ENCODE peak calls at places on chromosomes 2 and 18, in eight cellular contexts. M is EH; R is brain microvascular endothelial cell; N is stimulated activated CD4-positive, alpha-beta T cell treated with anti-CD3 and anti-CD28 coated beads, Interleukin-15, amount 100 ng/mL, for 1 hour; L is heart right ventricle; Z is testis; O is CD8-positive, alpha-beta T cell; Q is activated T-cell treated with anti-CD3 and anti-CD28 coated beads for 48 hours. F is an unnamed sample.

GRCh38 chr18:77464917-77465316 is 215.3 kb downstream of the GALR1 start:
- DNase-seq in Z (no peak), L (no peak), Q (no peak), O (no peak), N (no peak), R (no peak), M (no peak), F (no peak)

GRCh38 chr2:172357442-172357841 is 69.9 kb upstream of the ITGA6 start:
- DNase-seq in N (no peak), M (no peak), Z (no peak), Q (no peak), R (no peak), O (no peak), L (peak; percentile 65), F (no peak)

GRCh38 chr18:2387588-2387987 is 183.7 kb downstream of the METTL4 start:
- DNase-seq in N (no peak), L (no peak), Q (no peak), O (no peak), R (no peak), M (no peak), Z (no peak), F (no peak)

GRCh38 chr2:127721311-127721977 is 20.1 kb downstream of the SFT2D3 start:
- DNase-seq in M (peak; percentile 91), Q (no peak), N (no peak), R (peak; percentile 40), O (no peak), L (no peak), Z (no peak), F (no peak)

GRCh38 chr2:159904127-159904564 is 106.1 kb upstream of the CD302 start:
- DNase-seq in Z (no peak), M (peak; percentile 12), R (no peak), Q (peak; percentile 37), L (peak; percentile 12), O (peak; percentile 36), N (no peak), F (no peak)

GRCh38 chr2:29987141-29987540 is 65.8 kb upstream of the ALK start:
- DNase-seq in Q (no peak), Z (no peak), M (no peak), L (no peak), R (no peak), O (no peak), N (no peak), F (no peak)

GRCh38 chr18:78364123-78364522 is 615.5 kb upstream of the SALL3 start:
- DNase-seq in R (no peak), Z (no peak), M (no peak), Q (no peak), N (no peak), L (no peak), O (no peak), F (no peak)

GRCh38 chr2:11406492-11407381 is 59.2 kb downstream of the E2F6 start:
- DNase-seq in Q (no peak), Z (peak; percentile 65), M (peak; percentile 96), R (peak; percentile 80), L (no peak), N (no peak), O (no peak), F (no peak)

GRCh38 chr18:5772271-5772670 is 123.1 kb downstream of the TMEM200C start:
- DNase-seq in M (peak; percentile 7), Q (no peak), O (no peak), N (no peak), Z (no peak), R (no peak), L (no peak), F (no peak)

GRCh38 chr2:6290626-6291025 is 575.1 kb downstream of the CMPK2 start:
- DNase-seq in R (no peak), N (no peak), M (no peak), L (no peak), Z (no peak), Q (no peak), O (no peak), F (no peak)

GRCh38 chr2:28543316-28544068 is 47.6 kb downstream of the PLB1 start:
- DNase-seq in M (no peak), O (no peak), R (peak; percentile 53), L (no peak), N (no peak), Q (no peak), Z (no peak), F (peak; percentile 69)

GRCh38 chr2:9807555-9808305 is 35.5 kb upstream of the TAF1B start:
- DNase-seq in L (no peak), Q (no peak), M (no peak), N (no peak), Z (no peak), O (no peak), R (no peak), F (peak; percentile 84)

GRCh38 chr2:234986346-234986745 is 34.5 kb downstream of the SH3BP4 start:
- DNase-seq in Q (no peak), O (no peak), M (peak; percentile 35), N (no peak), R (no peak), Z (no peak), L (no peak), F (no peak)

GRCh38 chr2:234678721-234679120 is 181.8 kb upstream of the ARL4C start:
- DNase-seq in Z (no peak), M (peak; percentile 76), O (no peak), Q (no peak), R (peak; percentile 24), L (no peak), N (no peak), F (no peak)

GRCh38 chr18:959854-960253 is 55.2 kb downstream of the ADCYAP1 start:
- DNase-seq in N (no peak), L (no peak), R (no peak), M (no peak), O (no peak), Q (no peak), Z (no peak), F (no peak)

GRCh38 chr18:8287184-8287885 is 321.9 kb upstream of the RAB12 start:
- DNase-seq in Q (no peak), N (no peak), R (no peak), L (no peak), O (no peak), M (no peak), Z (no peak), F (no peak)

GRCh38 chr2:114550895-114551793 is 108.7 kb downstream of the DPP10 start:
- DNase-seq in N (no peak), Z (peak; percentile 75), R (peak; percentile 40), L (peak; percentile 48), O (no peak), M (peak; percentile 25), Q (peak; percentile 1), F (peak; percentile 28)

GRCh38 chr2:170202437-170202836 is 24.5 kb downstream of the MYO3B start:
- DNase-seq in R (no peak), N (no peak), L (no peak), O (no peak), Q (no peak), M (no peak), Z (no peak), F (no peak)

GRCh38 chr2:101230541-101230993 is 22.1 kb upstream of the CNOT11 start:
- DNase-seq in Q (no peak), O (no peak), R (peak; percentile 60), M (peak; percentile 49), N (no peak), L (no peak), Z (no peak), F (no peak)

F was measured in lower leg skin.